ENCODE peak calls at places on chromosomes 11 and 22, in seven cellular contexts. M is H1, I is neuronal stem cell, H is trophoblast cell, W is H9, P is mesenchymal stem cell, E is IMR-90. U is an unnamed sample.

GRCh38 chr11:118872403-118872821 is 11.3 kb upstream of the CXCR5 start:
- DNase-seq in M (no peak), I (no peak), H (no peak), W (no peak), P (no peak), E (no peak), U (no peak)

GRCh38 chr22:27515091-27515523 is 286.4 kb downstream of the MN1 start:
- DNase-seq in M (no peak), I (no peak), H (peak; percentile 6), W (no peak), P (no peak), E (no peak), U (no peak)

GRCh38 chr22:29871684-29872083 is 11.3 kb upstream of the MTMR3 start:
- DNase-seq in M (no peak), I (no peak), H (no peak), W (no peak), P (peak; percentile 44), E (no peak), U (peak; percentile 42)

GRCh38 chr11:35911616-35912165 is 32.2 kb upstream of the LDLRAD3 start:
- DNase-seq in M (no peak), I (no peak), H (no peak), W (no peak), P (no peak), E (no peak), U (no peak)

GRCh38 chr22:39306456-39307361 is 12.7 kb downstream of the RPL3 start:
- DNase-seq in M (no peak), I (no peak), H (peak; percentile 81), W (peak; percentile 74), P (peak; percentile 53), E (no peak), U (peak; percentile 67)

GRCh38 chr11:117466966-117467365 is 139.3 kb downstream of the CEP164 start:
- DNase-seq in M (no peak), I (no peak), H (no peak), W (no peak), P (no peak), E (no peak), U (no peak)

GRCh38 chr11:45163956-45164575 is 17.6 kb downstream of the PRDM11 start:
- DNase-seq in M (no peak), I (no peak), H (no peak), W (no peak), P (no peak), E (peak; percentile 15), U (no peak)

GRCh38 chr11:12762696-12763324 is 88.6 kb downstream of the TEAD1 start:
- DNase-seq in M (no peak), I (no peak), H (no peak), W (no peak), P (no peak), E (no peak), U (no peak)

GRCh38 chr11:129375731-129376657 is at the start of gene BARX2:
- DNase-seq in M (no peak), I (peak; percentile 74), H (peak; percentile 79), W (peak; percentile 75), P (peak; percentile 57), E (peak; percentile 54), U (peak; percentile 92)

GRCh38 chr11:62883677-62884076 is 3.0 kb downstream of the SLC3A2 start:
- DNase-seq in M (no peak), I (no peak), H (no peak), W (no peak), P (no peak), E (no peak), U (no peak)

GRCh38 chr22:42357221-42357620 is 75.0 kb downstream of the NFAM1 start:
- DNase-seq in M (no peak), I (no peak), H (no peak), W (no peak), P (no peak), E (no peak), U (no peak)

GRCh38 chr11:72405009-72405408 is 29.3 kb downstream of the CLPB start:
- DNase-seq in M (no peak), I (no peak), H (peak; percentile 4), W (no peak), P (no peak), E (no peak), U (no peak)

GRCh38 chr22:28051091-28051786 is 132.2 kb upstream of the PITPNB start:
- DNase-seq in M (no peak), I (no peak), H (no peak), W (no peak), P (no peak), E (no peak), U (no peak)

GRCh38 chr11:2530855-2531200 is 86.0 kb downstream of the KCNQ1 start:
- DNase-seq in M (no peak), I (no peak), H (no peak), W (no peak), P (no peak), E (no peak), U (no peak)

GRCh38 chr22:37604875-37605274 is 3.8 kb upstream of the GGA1 start:
- DNase-seq in M (no peak), I (no peak), H (no peak), W (no peak), P (no peak), E (no peak), U (no peak)

GRCh38 chr11:59365621-59366020 is 6.9 kb downstream of the OR5AN1 start:
- DNase-seq in M (no peak), I (no peak), H (no peak), W (no peak), P (no peak), E (no peak), U (no peak)

GRCh38 chr11:74672956-74673895 is 58.0 kb downstream of the CHRDL2 start:
- DNase-seq in M (no peak), I (no peak), H (peak; percentile 57), W (no peak), P (peak; percentile 95), E (peak; percentile 100), U (no peak)

GRCh38 chr11:67300756-67301312 is 2.5 kb upstream of the SSH3 start:
- DNase-seq in M (no peak), I (no peak), H (no peak), W (no peak), P (no peak), E (no peak), U (no peak)

GRCh38 chr11:17277024-17277584 is 565 bp downstream of the NUCB2 start:
- DNase-seq in M (no peak), I (no peak), H (peak; percentile 47), W (no peak), P (peak; percentile 63), E (peak; percentile 63), U (peak; percentile 14)

GRCh38 chr11:61890536-61891330 is 612 bp downstream of the FADS3 start:
- DNase-seq in M (no peak), I (no peak), H (peak; percentile 79), W (peak; percentile 61), P (peak; percentile 90), E (peak; percentile 82), U (peak; percentile 73)

GRCh38 chr22:40204331-40205116 is 26.8 kb downstream of the TNRC6B start:
- DNase-seq in M (no peak), I (no peak), H (peak; percentile 90), W (no peak), P (peak; percentile 88), E (peak; percentile 73), U (no peak)

GRCh38 chr11:13776134-13776815 is 107.8 kb downstream of the FAR1 start:
- DNase-seq in M (no peak), I (no peak), H (no peak), W (peak; percentile 41), P (no peak), E (no peak), U (peak; percentile 84)

GRCh38 chr11:20840341-20840740 is 171.0 kb downstream of the NELL1 start:
- DNase-seq in M (no peak), I (no peak), H (no peak), W (no peak), P (no peak), E (no peak), U (no peak)

GRCh38 chr22:28710112-28710888 is 30.7 kb upstream of the TTC28 start:
- DNase-seq in M (no peak), I (no peak), H (peak; percentile 22), W (no peak), P (peak; percentile 59), E (peak; percentile 93), U (no peak)

GRCh38 chr11:8948901-8949300 is 6.1 kb upstream of the ASCL3 start:
- DNase-seq in M (no peak), I (no peak), H (no peak), W (no peak), P (no peak), E (no peak), U (peak; percentile 74)

GRCh38 chr11:67996622-67997459 is 7.1 kb downstream of the UNC93B1 start:
- DNase-seq in M (peak; percentile 85), I (peak; percentile 71), H (peak; percentile 83), W (peak; percentile 97), P (peak; percentile 57), E (no peak), U (peak; percentile 96)

GRCh38 chr11:33730716-33731115 is 5.5 kb downstream of the CD59 start:
- DNase-seq in M (no peak), I (no peak), H (no peak), W (no peak), P (no peak), E (no peak), U (no peak)
- H3K23ac ChIP-seq in M (no peak overlapping the region), I (no peak overlapping the region), H (no peak overlapping the region), W (no peak overlapping the region), P (no peak overlapping the region), E (peak overlapping the region; percentile 87), U (no peak overlapping the region)

GRCh38 chr11:76663912-76664440 is 6.6 kb downstream of the LRRC32 start:
- DNase-seq in M (no peak), I (no peak), H (no peak), W (no peak), P (no peak), E (no peak), U (no peak)
- H3K4me2 ChIP-seq in M (no peak overlapping the region), I (no peak overlapping the region), H (no peak overlapping the region), W (no peak overlapping the region), P (no peak overlapping the region), E (no peak overlapping the region), U (no peak overlapping the region)

DNA sequence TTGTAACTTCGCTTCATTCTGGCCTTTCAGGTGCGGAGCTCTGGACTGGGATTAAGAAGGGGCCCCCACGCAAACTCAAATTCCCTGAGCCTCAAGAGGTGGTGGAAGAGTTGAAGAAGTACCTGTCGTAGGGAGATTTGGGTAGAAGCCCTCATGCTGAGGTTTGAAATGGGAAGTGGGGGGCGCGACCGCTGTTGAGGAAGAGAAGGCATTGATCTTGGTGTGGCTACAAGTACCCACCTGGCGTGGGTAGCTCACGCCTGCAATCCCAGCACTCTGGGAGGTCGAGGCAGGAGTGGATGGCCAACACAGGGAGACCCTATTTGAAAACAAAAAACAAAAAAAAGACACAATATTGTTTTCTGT is 779 bp downstream of the SELENOH start:
- DNase-seq in M (no peak), I (no peak), H (no peak), W (no peak), P (no peak), E (no peak), U (no peak)
- H3K23ac ChIP-seq in M (no peak overlapping the region), I (peak overlapping the region; percentile 92), H (no peak overlapping the region), W (no peak overlapping the region), P (no peak overlapping the region), E (peak overlapping the region; percentile 91), U (peak overlapping the region; percentile 72)

DNA sequence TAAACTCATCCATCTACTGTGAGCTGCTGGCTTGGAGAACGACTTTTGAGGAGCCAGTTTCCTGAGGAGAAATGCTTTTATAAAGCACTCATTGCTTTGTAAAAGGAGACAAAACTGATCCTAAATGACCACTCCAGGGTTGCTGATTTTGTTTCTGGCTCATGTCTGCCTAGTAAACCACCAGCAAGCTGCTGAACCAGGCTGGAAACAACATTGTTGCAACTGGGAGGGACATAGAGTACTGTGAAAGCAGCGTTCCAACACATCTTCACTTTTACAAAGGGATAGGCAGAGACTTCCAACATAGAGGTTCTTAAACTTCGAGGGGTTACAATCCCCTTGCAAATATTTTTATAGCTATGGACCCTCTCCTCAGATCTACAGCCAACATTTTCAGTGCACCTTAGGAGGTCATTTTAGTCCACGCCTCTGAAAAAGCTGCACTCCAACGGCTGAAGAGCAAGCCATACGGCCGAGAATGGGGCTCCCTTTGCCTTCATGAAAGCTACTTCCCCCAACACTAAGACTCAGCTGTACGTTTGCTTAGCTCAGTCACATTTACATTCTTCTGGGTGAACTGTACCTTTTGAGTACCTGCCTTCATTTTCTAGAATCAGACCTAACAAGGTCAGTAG is 54.7 kb downstream of the PANX1 start:
- DNase-seq in M (no peak), I (no peak), H (no peak), W (no peak), P (no peak), E (no peak), U (no peak)
- H3K4me2 ChIP-seq in M (no peak overlapping the region), I (no peak overlapping the region), H (no peak overlapping the region), W (no peak overlapping the region), P (no peak overlapping the region), E (no peak overlapping the region), U (no peak overlapping the region)

U was measured in mesendoderm.